ENCODE peak calls at places on chromosomes 5 and 9, in ten cellular contexts. One of them, this sample, is unnamed.

GRCh38 chr9:1554123-1555045 is 460.8 kb upstream of the SMARCA2 start:
- DNase-seq in omental fat pad: no peak
- DNase-seq in activated CD8-positive, alpha-beta memory T cell treated with anti-CD3 and anti-CD28 coated beads for 4 hours: no peak
- DNase-seq in heart right ventricle: no peak
- DNase-seq in stimulated activated CD4-positive, alpha-beta T cell treated with anti-CD3 and anti-CD28 coated beads, Interleukin-12 subunit alpha, Interleukin-12 subunit beta, amount 100 ng/mL, for 4 hours: no peak
- DNase-seq in NCI-H2081: no peak
- DNase-seq in kidney: no peak
- DNase-seq in RPMI7951: no peak
- DNase-seq in CD4-positive, alpha-beta memory T cell: no peak
- DNase-seq in mesothelial cell of epicardium: no peak
- DNase-seq in this sample: no peak

GRCh38 chr5:179272326-179273073 is 72.8 kb downstream of the ADAMTS2 start:
- DNase-seq in stimulated activated CD4-positive, alpha-beta T cell treated with anti-CD3 and anti-CD28 coated beads, Interleukin-12 subunit alpha, Interleukin-12 subunit beta, amount 100 ng/mL, for 4 hours: no peak
- DNase-seq in activated CD8-positive, alpha-beta memory T cell treated with anti-CD3 and anti-CD28 coated beads for 4 hours: no peak
- DNase-seq in RPMI7951: no peak
- DNase-seq in NCI-H2081: no peak
- DNase-seq in kidney: peak; percentile 61
- DNase-seq in mesothelial cell of epicardium: peak; percentile 10
- DNase-seq in omental fat pad: peak; percentile 20
- DNase-seq in heart right ventricle: no peak
- DNase-seq in CD4-positive, alpha-beta memory T cell: no peak
- DNase-seq in this sample: no peak

GRCh38 chr5:143653256-143653655 is 158.7 kb upstream of the HMHB1 start:
- DNase-seq in NCI-H2081: no peak
- DNase-seq in stimulated activated CD4-positive, alpha-beta T cell treated with anti-CD3 and anti-CD28 coated beads, Interleukin-12 subunit alpha, Interleukin-12 subunit beta, amount 100 ng/mL, for 4 hours: no peak
- DNase-seq in kidney: no peak
- DNase-seq in heart right ventricle: no peak
- DNase-seq in mesothelial cell of epicardium: no peak
- DNase-seq in RPMI7951: no peak
- DNase-seq in activated CD8-positive, alpha-beta memory T cell treated with anti-CD3 and anti-CD28 coated beads for 4 hours: no peak
- DNase-seq in CD4-positive, alpha-beta memory T cell: no peak
- DNase-seq in omental fat pad: no peak
- DNase-seq in this sample: no peak

GRCh38 chr5:175696139-175696854 is 38.4 kb downstream of the HRH2 start:
- DNase-seq in mesothelial cell of epicardium: no peak
- DNase-seq in RPMI7951: peak; percentile 52
- DNase-seq in kidney: peak; percentile 85
- DNase-seq in omental fat pad: peak; percentile 36
- DNase-seq in CD4-positive, alpha-beta memory T cell: peak; percentile 66
- DNase-seq in activated CD8-positive, alpha-beta memory T cell treated with anti-CD3 and anti-CD28 coated beads for 4 hours: peak; percentile 41
- DNase-seq in NCI-H2081: peak; percentile 13
- DNase-seq in heart right ventricle: peak; percentile 62
- DNase-seq in stimulated activated CD4-positive, alpha-beta T cell treated with anti-CD3 and anti-CD28 coated beads, Interleukin-12 subunit alpha, Interleukin-12 subunit beta, amount 100 ng/mL, for 4 hours: peak; percentile 78
- DNase-seq in this sample: peak; percentile 1

GRCh38 chr9:16450578-16450977 is 419.9 kb downstream of the BNC2 start:
- DNase-seq in kidney: no peak
- DNase-seq in activated CD8-positive, alpha-beta memory T cell treated with anti-CD3 and anti-CD28 coated beads for 4 hours: no peak
- DNase-seq in heart right ventricle: no peak
- DNase-seq in mesothelial cell of epicardium: no peak
- DNase-seq in CD4-positive, alpha-beta memory T cell: no peak
- DNase-seq in NCI-H2081: no peak
- DNase-seq in RPMI7951: no peak
- DNase-seq in stimulated activated CD4-positive, alpha-beta T cell treated with anti-CD3 and anti-CD28 coated beads, Interleukin-12 subunit alpha, Interleukin-12 subunit beta, amount 100 ng/mL, for 4 hours: no peak
- DNase-seq in omental fat pad: no peak
- DNase-seq in this sample: no peak

GRCh38 chr5:98309785-98310566 is 463.5 kb upstream of the RGMB start:
- DNase-seq in heart right ventricle: peak; percentile 12
- DNase-seq in RPMI7951: peak; percentile 98
- DNase-seq in activated CD8-positive, alpha-beta memory T cell treated with anti-CD3 and anti-CD28 coated beads for 4 hours: no peak
- DNase-seq in stimulated activated CD4-positive, alpha-beta T cell treated with anti-CD3 and anti-CD28 coated beads, Interleukin-12 subunit alpha, Interleukin-12 subunit beta, amount 100 ng/mL, for 4 hours: no peak
- DNase-seq in mesothelial cell of epicardium: no peak
- DNase-seq in CD4-positive, alpha-beta memory T cell: no peak
- DNase-seq in omental fat pad: no peak
- DNase-seq in NCI-H2081: peak; percentile 20
- DNase-seq in kidney: no peak
- DNase-seq in this sample: peak; percentile 85

GRCh38 chr5:107074991-107075390 is 595.7 kb downstream of the EFNA5 start:
- DNase-seq in CD4-positive, alpha-beta memory T cell: no peak
- DNase-seq in NCI-H2081: no peak
- DNase-seq in activated CD8-positive, alpha-beta memory T cell treated with anti-CD3 and anti-CD28 coated beads for 4 hours: no peak
- DNase-seq in stimulated activated CD4-positive, alpha-beta T cell treated with anti-CD3 and anti-CD28 coated beads, Interleukin-12 subunit alpha, Interleukin-12 subunit beta, amount 100 ng/mL, for 4 hours: no peak
- DNase-seq in RPMI7951: no peak
- DNase-seq in mesothelial cell of epicardium: no peak
- DNase-seq in heart right ventricle: no peak
- DNase-seq in kidney: no peak
- DNase-seq in omental fat pad: no peak
- DNase-seq in this sample: peak; percentile 38

GRCh38 chr5:133580618-133581017 is 31.7 kb downstream of the FSTL4 start:
- DNase-seq in heart right ventricle: no peak
- DNase-seq in stimulated activated CD4-positive, alpha-beta T cell treated with anti-CD3 and anti-CD28 coated beads, Interleukin-12 subunit alpha, Interleukin-12 subunit beta, amount 100 ng/mL, for 4 hours: no peak
- DNase-seq in mesothelial cell of epicardium: no peak
- DNase-seq in kidney: no peak
- DNase-seq in NCI-H2081: no peak
- DNase-seq in RPMI7951: no peak
- DNase-seq in CD4-positive, alpha-beta memory T cell: no peak
- DNase-seq in omental fat pad: no peak
- DNase-seq in activated CD8-positive, alpha-beta memory T cell treated with anti-CD3 and anti-CD28 coated beads for 4 hours: no peak
- DNase-seq in this sample: no peak

GRCh38 chr5:108747111-108748009 is at the start of gene FER:
- DNase-seq in activated CD8-positive, alpha-beta memory T cell treated with anti-CD3 and anti-CD28 coated beads for 4 hours: peak; percentile 29
- DNase-seq in omental fat pad: no peak
- DNase-seq in RPMI7951: peak; percentile 77
- DNase-seq in stimulated activated CD4-positive, alpha-beta T cell treated with anti-CD3 and anti-CD28 coated beads, Interleukin-12 subunit alpha, Interleukin-12 subunit beta, amount 100 ng/mL, for 4 hours: peak; percentile 13
- DNase-seq in heart right ventricle: peak; percentile 40
- DNase-seq in mesothelial cell of epicardium: no peak
- DNase-seq in kidney: no peak
- DNase-seq in NCI-H2081: no peak
- DNase-seq in CD4-positive, alpha-beta memory T cell: peak; percentile 87
- DNase-seq in this sample: peak; percentile 90

GRCh38 chr9:35652829-35653209 is 2.1 kb upstream of the SIT1 start:
- DNase-seq in omental fat pad: no peak
- DNase-seq in mesothelial cell of epicardium: no peak
- DNase-seq in RPMI7951: no peak
- DNase-seq in CD4-positive, alpha-beta memory T cell: no peak
- DNase-seq in heart right ventricle: no peak
- DNase-seq in activated CD8-positive, alpha-beta memory T cell treated with anti-CD3 and anti-CD28 coated beads for 4 hours: no peak
- DNase-seq in NCI-H2081: no peak
- DNase-seq in stimulated activated CD4-positive, alpha-beta T cell treated with anti-CD3 and anti-CD28 coated beads, Interleukin-12 subunit alpha, Interleukin-12 subunit beta, amount 100 ng/mL, for 4 hours: no peak
- DNase-seq in kidney: peak; percentile 24
- DNase-seq in this sample: no peak

GRCh38 chr5:173522518-173522917 is 93.9 kb downstream of the BOD1 start:
- DNase-seq in activated CD8-positive, alpha-beta memory T cell treated with anti-CD3 and anti-CD28 coated beads for 4 hours: no peak
- DNase-seq in kidney: no peak
- DNase-seq in mesothelial cell of epicardium: no peak
- DNase-seq in omental fat pad: no peak
- DNase-seq in NCI-H2081: no peak
- DNase-seq in heart right ventricle: no peak
- DNase-seq in RPMI7951: no peak
- DNase-seq in stimulated activated CD4-positive, alpha-beta T cell treated with anti-CD3 and anti-CD28 coated beads, Interleukin-12 subunit alpha, Interleukin-12 subunit beta, amount 100 ng/mL, for 4 hours: no peak
- DNase-seq in CD4-positive, alpha-beta memory T cell: no peak
- DNase-seq in this sample: no peak

GRCh38 chr5:151600069-151600665 is 9.0 kb upstream of the FAT2 start:
- DNase-seq in NCI-H2081: no peak
- DNase-seq in kidney: no peak
- DNase-seq in activated CD8-positive, alpha-beta memory T cell treated with anti-CD3 and anti-CD28 coated beads for 4 hours: no peak
- DNase-seq in stimulated activated CD4-positive, alpha-beta T cell treated with anti-CD3 and anti-CD28 coated beads, Interleukin-12 subunit alpha, Interleukin-12 subunit beta, amount 100 ng/mL, for 4 hours: no peak
- DNase-seq in mesothelial cell of epicardium: no peak
- DNase-seq in CD4-positive, alpha-beta memory T cell: no peak
- DNase-seq in omental fat pad: no peak
- DNase-seq in heart right ventricle: no peak
- DNase-seq in RPMI7951: no peak
- DNase-seq in this sample: no peak

GRCh38 chr9:109861499-109861898 is 81.5 kb downstream of the PALM2AKAP2 start:
- DNase-seq in mesothelial cell of epicardium: no peak
- DNase-seq in NCI-H2081: no peak
- DNase-seq in CD4-positive, alpha-beta memory T cell: no peak
- DNase-seq in heart right ventricle: peak; percentile 64
- DNase-seq in kidney: no peak
- DNase-seq in activated CD8-positive, alpha-beta memory T cell treated with anti-CD3 and anti-CD28 coated beads for 4 hours: no peak
- DNase-seq in omental fat pad: no peak
- DNase-seq in RPMI7951: peak; percentile 63
- DNase-seq in stimulated activated CD4-positive, alpha-beta T cell treated with anti-CD3 and anti-CD28 coated beads, Interleukin-12 subunit alpha, Interleukin-12 subunit beta, amount 100 ng/mL, for 4 hours: no peak
- DNase-seq in this sample: no peak

GRCh38 chr9:37944671-37945481 is 40.9 kb upstream of the SLC25A51 start:
- DNase-seq in RPMI7951: peak; percentile 87
- DNase-seq in kidney: no peak
- DNase-seq in mesothelial cell of epicardium: no peak
- DNase-seq in activated CD8-positive, alpha-beta memory T cell treated with anti-CD3 and anti-CD28 coated beads for 4 hours: no peak
- DNase-seq in NCI-H2081: no peak
- DNase-seq in heart right ventricle: no peak
- DNase-seq in omental fat pad: no peak
- DNase-seq in CD4-positive, alpha-beta memory T cell: no peak
- DNase-seq in stimulated activated CD4-positive, alpha-beta T cell treated with anti-CD3 and anti-CD28 coated beads, Interleukin-12 subunit alpha, Interleukin-12 subunit beta, amount 100 ng/mL, for 4 hours: no peak
- DNase-seq in this sample: peak; percentile 78

GRCh38 chr9:76399831-76400230 is 5.6 kb upstream of the RFK start:
- DNase-seq in kidney: no peak
- DNase-seq in RPMI7951: no peak
- DNase-seq in NCI-H2081: no peak
- DNase-seq in mesothelial cell of epicardium: no peak
- DNase-seq in CD4-positive, alpha-beta memory T cell: no peak
- DNase-seq in heart right ventricle: no peak
- DNase-seq in activated CD8-positive, alpha-beta memory T cell treated with anti-CD3 and anti-CD28 coated beads for 4 hours: no peak
- DNase-seq in omental fat pad: no peak
- DNase-seq in stimulated activated CD4-positive, alpha-beta T cell treated with anti-CD3 and anti-CD28 coated beads, Interleukin-12 subunit alpha, Interleukin-12 subunit beta, amount 100 ng/mL, for 4 hours: no peak
- DNase-seq in this sample: no peak

GRCh38 chr5:38466444-38467189 is 89.8 kb downstream of the LIFR start:
- DNase-seq in mesothelial cell of epicardium: no peak
- DNase-seq in heart right ventricle: peak; percentile 74
- DNase-seq in NCI-H2081: no peak
- DNase-seq in omental fat pad: peak; percentile 80
- DNase-seq in RPMI7951: no peak
- DNase-seq in activated CD8-positive, alpha-beta memory T cell treated with anti-CD3 and anti-CD28 coated beads for 4 hours: no peak
- DNase-seq in stimulated activated CD4-positive, alpha-beta T cell treated with anti-CD3 and anti-CD28 coated beads, Interleukin-12 subunit alpha, Interleukin-12 subunit beta, amount 100 ng/mL, for 4 hours: no peak
- DNase-seq in kidney: peak; percentile 96
- DNase-seq in CD4-positive, alpha-beta memory T cell: no peak
- DNase-seq in this sample: no peak

GRCh38 chr5:29042152-29042551 is 2003.8 kb upstream of the CDH9 start:
- DNase-seq in stimulated activated CD4-positive, alpha-beta T cell treated with anti-CD3 and anti-CD28 coated beads, Interleukin-12 subunit alpha, Interleukin-12 subunit beta, amount 100 ng/mL, for 4 hours: no peak
- DNase-seq in CD4-positive, alpha-beta memory T cell: no peak
- DNase-seq in omental fat pad: no peak
- DNase-seq in NCI-H2081: no peak
- DNase-seq in heart right ventricle: no peak
- DNase-seq in kidney: no peak
- DNase-seq in RPMI7951: no peak
- DNase-seq in activated CD8-positive, alpha-beta memory T cell treated with anti-CD3 and anti-CD28 coated beads for 4 hours: no peak
- DNase-seq in mesothelial cell of epicardium: no peak
- DNase-seq in this sample: no peak

GRCh38 chr5:179668404-179668803 is 12.4 kb downstream of the CBY3 start:
- DNase-seq in RPMI7951: peak; percentile 42
- DNase-seq in activated CD8-positive, alpha-beta memory T cell treated with anti-CD3 and anti-CD28 coated beads for 4 hours: no peak
- DNase-seq in stimulated activated CD4-positive, alpha-beta T cell treated with anti-CD3 and anti-CD28 coated beads, Interleukin-12 subunit alpha, Interleukin-12 subunit beta, amount 100 ng/mL, for 4 hours: peak; percentile 8
- DNase-seq in CD4-positive, alpha-beta memory T cell: peak; percentile 53
- DNase-seq in NCI-H2081: no peak
- DNase-seq in heart right ventricle: peak; percentile 14
- DNase-seq in kidney: no peak
- DNase-seq in mesothelial cell of epicardium: no peak
- DNase-seq in omental fat pad: no peak
- DNase-seq in this sample: no peak

GRCh38 chr5:116225318-116225717 is 140.5 kb downstream of the COMMD10 start:
- DNase-seq in kidney: no peak
- DNase-seq in heart right ventricle: no peak
- DNase-seq in NCI-H2081: no peak
- DNase-seq in activated CD8-positive, alpha-beta memory T cell treated with anti-CD3 and anti-CD28 coated beads for 4 hours: no peak
- DNase-seq in mesothelial cell of epicardium: no peak
- DNase-seq in CD4-positive, alpha-beta memory T cell: no peak
- DNase-seq in RPMI7951: no peak
- DNase-seq in stimulated activated CD4-positive, alpha-beta T cell treated with anti-CD3 and anti-CD28 coated beads, Interleukin-12 subunit alpha, Interleukin-12 subunit beta, amount 100 ng/mL, for 4 hours: no peak
- DNase-seq in omental fat pad: no peak
- DNase-seq in this sample: no peak

GRCh38 chr9:88184986-88185385 is 46.7 kb upstream of the SPATA31C2 start:
- DNase-seq in stimulated activated CD4-positive, alpha-beta T cell treated with anti-CD3 and anti-CD28 coated beads, Interleukin-12 subunit alpha, Interleukin-12 subunit beta, amount 100 ng/mL, for 4 hours: no peak
- DNase-seq in mesothelial cell of epicardium: no peak
- DNase-seq in heart right ventricle: no peak
- DNase-seq in RPMI7951: no peak
- DNase-seq in kidney: no peak
- DNase-seq in CD4-positive, alpha-beta memory T cell: no peak
- DNase-seq in NCI-H2081: no peak
- DNase-seq in activated CD8-positive, alpha-beta memory T cell treated with anti-CD3 and anti-CD28 coated beads for 4 hours: no peak
- DNase-seq in omental fat pad: no peak
- DNase-seq in this sample: no peak

GRCh38 chr5:129459485-129460120 is 495 bp upstream of the ADAMTS19 start:
- DNase-seq in heart right ventricle: no peak
- DNase-seq in RPMI7951: no peak
- DNase-seq in CD4-positive, alpha-beta memory T cell: no peak
- DNase-seq in stimulated activated CD4-positive, alpha-beta T cell treated with anti-CD3 and anti-CD28 coated beads, Interleukin-12 subunit alpha, Interleukin-12 subunit beta, amount 100 ng/mL, for 4 hours: no peak
- DNase-seq in omental fat pad: no peak
- DNase-seq in NCI-H2081: no peak
- DNase-seq in activated CD8-positive, alpha-beta memory T cell treated with anti-CD3 and anti-CD28 coated beads for 4 hours: no peak
- DNase-seq in kidney: peak; percentile 73
- DNase-seq in mesothelial cell of epicardium: peak; percentile 30
- DNase-seq in this sample: no peak

GRCh38 chr9:3441197-3441816 is 84.5 kb downstream of the RFX3 start:
- DNase-seq in RPMI7951: peak; percentile 54
- DNase-seq in activated CD8-positive, alpha-beta memory T cell treated with anti-CD3 and anti-CD28 coated beads for 4 hours: peak; percentile 4
- DNase-seq in kidney: no peak
- DNase-seq in heart right ventricle: peak; percentile 13
- DNase-seq in CD4-positive, alpha-beta memory T cell: peak; percentile 50
- DNase-seq in mesothelial cell of epicardium: no peak
- DNase-seq in omental fat pad: no peak
- DNase-seq in stimulated activated CD4-positive, alpha-beta T cell treated with anti-CD3 and anti-CD28 coated beads, Interleukin-12 subunit alpha, Interleukin-12 subunit beta, amount 100 ng/mL, for 4 hours: peak; percentile 33
- DNase-seq in NCI-H2081: peak; percentile 34
- DNase-seq in this sample: peak; percentile 57

GRCh38 chr5:180605554-180606214 is 14.4 kb upstream of the SCGB3A1 start:
- DNase-seq in mesothelial cell of epicardium: no peak
- DNase-seq in omental fat pad: no peak
- DNase-seq in NCI-H2081: peak; percentile 42
- DNase-seq in RPMI7951: peak; percentile 37
- DNase-seq in kidney: peak; percentile 45
- DNase-seq in stimulated activated CD4-positive, alpha-beta T cell treated with anti-CD3 and anti-CD28 coated beads, Interleukin-12 subunit alpha, Interleukin-12 subunit beta, amount 100 ng/mL, for 4 hours: peak; percentile 61
- DNase-seq in activated CD8-positive, alpha-beta memory T cell treated with anti-CD3 and anti-CD28 coated beads for 4 hours: peak; percentile 13
- DNase-seq in heart right ventricle: no peak
- DNase-seq in CD4-positive, alpha-beta memory T cell: no peak
- DNase-seq in this sample: peak; percentile 51

GRCh38 chr5:133552925-133553525 is 59.3 kb downstream of the FSTL4 start:
- DNase-seq in heart right ventricle: peak; percentile 17
- DNase-seq in stimulated activated CD4-positive, alpha-beta T cell treated with anti-CD3 and anti-CD28 coated beads, Interleukin-12 subunit alpha, Interleukin-12 subunit beta, amount 100 ng/mL, for 4 hours: peak; percentile 52
- DNase-seq in CD4-positive, alpha-beta memory T cell: no peak
- DNase-seq in activated CD8-positive, alpha-beta memory T cell treated with anti-CD3 and anti-CD28 coated beads for 4 hours: no peak
- DNase-seq in omental fat pad: no peak
- DNase-seq in kidney: peak; percentile 77
- DNase-seq in RPMI7951: peak; percentile 47
- DNase-seq in NCI-H2081: no peak
- DNase-seq in mesothelial cell of epicardium: no peak
- DNase-seq in this sample: peak; percentile 58

GRCh38 chr5:3346111-3346820 is 249.4 kb upstream of the IRX1 start:
- DNase-seq in mesothelial cell of epicardium: no peak
- DNase-seq in kidney: no peak
- DNase-seq in stimulated activated CD4-positive, alpha-beta T cell treated with anti-CD3 and anti-CD28 coated beads, Interleukin-12 subunit alpha, Interleukin-12 subunit beta, amount 100 ng/mL, for 4 hours: no peak
- DNase-seq in RPMI7951: no peak
- DNase-seq in activated CD8-positive, alpha-beta memory T cell treated with anti-CD3 and anti-CD28 coated beads for 4 hours: no peak
- DNase-seq in omental fat pad: no peak
- DNase-seq in CD4-positive, alpha-beta memory T cell: no peak
- DNase-seq in heart right ventricle: no peak
- DNase-seq in NCI-H2081: no peak
- DNase-seq in this sample: no peak

GRCh38 chr9:101566904-101567724 is 27.7 kb downstream of the PPP3R2 start:
- DNase-seq in CD4-positive, alpha-beta memory T cell: no peak
- DNase-seq in NCI-H2081: no peak
- DNase-seq in activated CD8-positive, alpha-beta memory T cell treated with anti-CD3 and anti-CD28 coated beads for 4 hours: no peak
- DNase-seq in stimulated activated CD4-positive, alpha-beta T cell treated with anti-CD3 and anti-CD28 coated beads, Interleukin-12 subunit alpha, Interleukin-12 subunit beta, amount 100 ng/mL, for 4 hours: no peak
- DNase-seq in mesothelial cell of epicardium: no peak
- DNase-seq in kidney: no peak
- DNase-seq in omental fat pad: no peak
- DNase-seq in heart right ventricle: no peak
- DNase-seq in RPMI7951: peak; percentile 50
- DNase-seq in this sample: peak; percentile 49

This sample was measured in ACHN.